ENCODE peak calls at places on chromosome 9, in ten cellular contexts. One of them, this sample, is unnamed.

GRCh38 chr9:126583134-126583760 is 30.5 kb upstream of the LMX1B start:
- DNase-seq in mucosa of descending colon: no peak
- DNase-seq in choroid plexus epithelial cell: no peak
- DNase-seq in foreskin fibroblast: no peak
- DNase-seq in mesothelial cell of epicardium: no peak
- DNase-seq in A549: no peak
- DNase-seq in stomach: no peak
- DNase-seq in endothelial cell: no peak
- DNase-seq in cardiac muscle cell: no peak
- DNase-seq in brain microvascular endothelial cell: no peak
- DNase-seq in this sample: no peak

GRCh38 chr9:87148391-87149237 is 201.3 kb upstream of the GAS1 start:
- DNase-seq in cardiac muscle cell: peak; percentile 49
- DNase-seq in mucosa of descending colon: peak; percentile 61
- DNase-seq in stomach: peak; percentile 74
- DNase-seq in endothelial cell: peak; percentile 74
- DNase-seq in A549: no peak
- DNase-seq in brain microvascular endothelial cell: peak; percentile 67
- DNase-seq in mesothelial cell of epicardium: peak; percentile 64
- DNase-seq in choroid plexus epithelial cell: peak; percentile 77
- DNase-seq in foreskin fibroblast: peak; percentile 70
- DNase-seq in this sample: peak; percentile 83

GRCh38 chr9:133708123-133708769 is 29.9 kb downstream of the SARDH start:
- DNase-seq in foreskin fibroblast: no peak
- DNase-seq in A549: no peak
- DNase-seq in cardiac muscle cell: no peak
- DNase-seq in brain microvascular endothelial cell: no peak
- DNase-seq in mesothelial cell of epicardium: peak; percentile 14
- DNase-seq in endothelial cell: no peak
- DNase-seq in mucosa of descending colon: peak; percentile 11
- DNase-seq in stomach: no peak
- DNase-seq in choroid plexus epithelial cell: no peak
- DNase-seq in this sample: peak; percentile 14

GRCh38 chr9:92890761-92891160 is 12.9 kb upstream of the ZNF484 start:
- DNase-seq in choroid plexus epithelial cell: no peak
- DNase-seq in A549: no peak
- DNase-seq in cardiac muscle cell: no peak
- DNase-seq in foreskin fibroblast: no peak
- DNase-seq in stomach: no peak
- DNase-seq in mesothelial cell of epicardium: no peak
- DNase-seq in endothelial cell: no peak
- DNase-seq in mucosa of descending colon: no peak
- DNase-seq in brain microvascular endothelial cell: no peak
- DNase-seq in this sample: no peak

GRCh38 chr9:76856016-76856415 is 49.9 kb downstream of the PRUNE2 start:
- DNase-seq in stomach: no peak
- DNase-seq in mucosa of descending colon: no peak
- DNase-seq in choroid plexus epithelial cell: no peak
- DNase-seq in endothelial cell: no peak
- DNase-seq in mesothelial cell of epicardium: no peak
- DNase-seq in cardiac muscle cell: no peak
- DNase-seq in foreskin fibroblast: no peak
- DNase-seq in brain microvascular endothelial cell: no peak
- DNase-seq in A549: no peak
- DNase-seq in this sample: no peak

GRCh38 chr9:88710449-88710848 is 175.5 kb downstream of the NXNL2 start:
- DNase-seq in choroid plexus epithelial cell: peak; percentile 26
- DNase-seq in mesothelial cell of epicardium: no peak
- DNase-seq in mucosa of descending colon: no peak
- DNase-seq in stomach: no peak
- DNase-seq in endothelial cell: no peak
- DNase-seq in brain microvascular endothelial cell: no peak
- DNase-seq in A549: no peak
- DNase-seq in foreskin fibroblast: peak; percentile 10
- DNase-seq in cardiac muscle cell: no peak
- DNase-seq in this sample: no peak

GRCh38 chr9:114207034-114207815 is 51.9 kb downstream of the COL27A1 start:
- DNase-seq in cardiac muscle cell: peak; percentile 79
- DNase-seq in foreskin fibroblast: peak; percentile 71
- DNase-seq in choroid plexus epithelial cell: no peak
- DNase-seq in mucosa of descending colon: peak; percentile 45
- DNase-seq in A549: no peak
- DNase-seq in endothelial cell: no peak
- DNase-seq in mesothelial cell of epicardium: peak; percentile 42
- DNase-seq in brain microvascular endothelial cell: peak; percentile 32
- DNase-seq in stomach: no peak
- DNase-seq in this sample: no peak

GRCh38 chr9:99020786-99021436 is 77.2 kb downstream of the COL15A1 start:
- DNase-seq in choroid plexus epithelial cell: peak; percentile 63
- DNase-seq in mucosa of descending colon: no peak
- DNase-seq in cardiac muscle cell: no peak
- DNase-seq in stomach: no peak
- DNase-seq in endothelial cell: no peak
- DNase-seq in mesothelial cell of epicardium: no peak
- DNase-seq in brain microvascular endothelial cell: no peak
- DNase-seq in A549: no peak
- DNase-seq in foreskin fibroblast: no peak
- DNase-seq in this sample: no peak

GRCh38 chr9:14433841-14434511 is 120.0 kb upstream of the NFIB start:
- DNase-seq in A549: peak; percentile 15
- DNase-seq in mesothelial cell of epicardium: no peak
- DNase-seq in endothelial cell: no peak
- DNase-seq in cardiac muscle cell: no peak
- DNase-seq in stomach: no peak
- DNase-seq in choroid plexus epithelial cell: peak; percentile 86
- DNase-seq in brain microvascular endothelial cell: peak; percentile 73
- DNase-seq in mucosa of descending colon: no peak
- DNase-seq in foreskin fibroblast: peak; percentile 36
- DNase-seq in this sample: no peak

GRCh38 chr9:21395778-21396717 is 10.8 kb upstream of the IFNA2 start:
- DNase-seq in endothelial cell: peak; percentile 73
- DNase-seq in mucosa of descending colon: peak; percentile 53
- DNase-seq in brain microvascular endothelial cell: no peak
- DNase-seq in choroid plexus epithelial cell: peak; percentile 34
- DNase-seq in mesothelial cell of epicardium: peak; percentile 51
- DNase-seq in stomach: peak; percentile 51
- DNase-seq in A549: no peak
- DNase-seq in cardiac muscle cell: peak; percentile 81
- DNase-seq in foreskin fibroblast: no peak
- DNase-seq in this sample: peak; percentile 87

GRCh38 chr9:134695144-134695543 is 53.5 kb downstream of the COL5A1 start:
- DNase-seq in mucosa of descending colon: peak; percentile 16
- DNase-seq in cardiac muscle cell: no peak
- DNase-seq in choroid plexus epithelial cell: no peak
- DNase-seq in mesothelial cell of epicardium: no peak
- DNase-seq in stomach: no peak
- DNase-seq in endothelial cell: no peak
- DNase-seq in brain microvascular endothelial cell: no peak
- DNase-seq in A549: no peak
- DNase-seq in foreskin fibroblast: no peak
- DNase-seq in this sample: peak; percentile 11

GRCh38 chr9:129317179-129318011 is 139.3 kb upstream of the IER5L start:
- DNase-seq in choroid plexus epithelial cell: peak; percentile 75
- DNase-seq in mucosa of descending colon: peak; percentile 51
- DNase-seq in mesothelial cell of epicardium: no peak
- DNase-seq in stomach: no peak
- DNase-seq in brain microvascular endothelial cell: peak; percentile 51
- DNase-seq in A549: no peak
- DNase-seq in endothelial cell: no peak
- DNase-seq in cardiac muscle cell: peak; percentile 61
- DNase-seq in foreskin fibroblast: no peak
- DNase-seq in this sample: peak; percentile 57

GRCh38 chr9:110076894-110077725 is 130.8 kb downstream of the C9orf152 start:
- DNase-seq in brain microvascular endothelial cell: peak; percentile 78
- DNase-seq in foreskin fibroblast: peak; percentile 51
- DNase-seq in stomach: no peak
- DNase-seq in choroid plexus epithelial cell: peak; percentile 79
- DNase-seq in cardiac muscle cell: no peak
- DNase-seq in mesothelial cell of epicardium: no peak
- DNase-seq in mucosa of descending colon: no peak
- DNase-seq in A549: no peak
- DNase-seq in endothelial cell: no peak
- DNase-seq in this sample: no peak

GRCh38 chr9:105385372-105385985 is 62.4 kb upstream of the FSD1L start:
- DNase-seq in endothelial cell: no peak
- DNase-seq in mucosa of descending colon: no peak
- DNase-seq in A549: no peak
- DNase-seq in foreskin fibroblast: no peak
- DNase-seq in cardiac muscle cell: no peak
- DNase-seq in choroid plexus epithelial cell: peak; percentile 27
- DNase-seq in mesothelial cell of epicardium: no peak
- DNase-seq in stomach: no peak
- DNase-seq in brain microvascular endothelial cell: no peak
- DNase-seq in this sample: no peak

GRCh38 chr9:74304598-74304997 is 192.5 kb upstream of the RORB start:
- DNase-seq in stomach: no peak
- DNase-seq in endothelial cell: no peak
- DNase-seq in choroid plexus epithelial cell: no peak
- DNase-seq in mucosa of descending colon: no peak
- DNase-seq in A549: no peak
- DNase-seq in foreskin fibroblast: no peak
- DNase-seq in cardiac muscle cell: no peak
- DNase-seq in mesothelial cell of epicardium: no peak
- DNase-seq in brain microvascular endothelial cell: no peak
- DNase-seq in this sample: no peak

GRCh38 chr9:74303945-74304344 is 193.2 kb upstream of the RORB start:
- DNase-seq in foreskin fibroblast: no peak
- DNase-seq in stomach: no peak
- DNase-seq in choroid plexus epithelial cell: no peak
- DNase-seq in mucosa of descending colon: no peak
- DNase-seq in cardiac muscle cell: peak; percentile 92
- DNase-seq in mesothelial cell of epicardium: no peak
- DNase-seq in brain microvascular endothelial cell: no peak
- DNase-seq in endothelial cell: no peak
- DNase-seq in A549: no peak
- DNase-seq in this sample: no peak

GRCh38 chr9:74309654-74310053 is 187.5 kb upstream of the RORB start:
- DNase-seq in mesothelial cell of epicardium: no peak
- DNase-seq in mucosa of descending colon: no peak
- DNase-seq in choroid plexus epithelial cell: no peak
- DNase-seq in A549: no peak
- DNase-seq in cardiac muscle cell: no peak
- DNase-seq in endothelial cell: no peak
- DNase-seq in brain microvascular endothelial cell: no peak
- DNase-seq in foreskin fibroblast: no peak
- DNase-seq in stomach: no peak
- DNase-seq in this sample: no peak
- TF ChIP-seq CTCF in mesothelial cell of epicardium: no peak
- TF ChIP-seq CTCF in mucosa of descending colon: no peak
- TF ChIP-seq CTCF in choroid plexus epithelial cell: no peak
- TF ChIP-seq CTCF in A549: no peak
- TF ChIP-seq CTCF in cardiac muscle cell: no peak
- TF ChIP-seq CTCF in endothelial cell: no peak
- TF ChIP-seq CTCF in brain microvascular endothelial cell: no peak
- TF ChIP-seq CTCF in foreskin fibroblast: no peak
- TF ChIP-seq CTCF in stomach: no peak
- TF ChIP-seq CTCF in this sample: no peak

DNA sequence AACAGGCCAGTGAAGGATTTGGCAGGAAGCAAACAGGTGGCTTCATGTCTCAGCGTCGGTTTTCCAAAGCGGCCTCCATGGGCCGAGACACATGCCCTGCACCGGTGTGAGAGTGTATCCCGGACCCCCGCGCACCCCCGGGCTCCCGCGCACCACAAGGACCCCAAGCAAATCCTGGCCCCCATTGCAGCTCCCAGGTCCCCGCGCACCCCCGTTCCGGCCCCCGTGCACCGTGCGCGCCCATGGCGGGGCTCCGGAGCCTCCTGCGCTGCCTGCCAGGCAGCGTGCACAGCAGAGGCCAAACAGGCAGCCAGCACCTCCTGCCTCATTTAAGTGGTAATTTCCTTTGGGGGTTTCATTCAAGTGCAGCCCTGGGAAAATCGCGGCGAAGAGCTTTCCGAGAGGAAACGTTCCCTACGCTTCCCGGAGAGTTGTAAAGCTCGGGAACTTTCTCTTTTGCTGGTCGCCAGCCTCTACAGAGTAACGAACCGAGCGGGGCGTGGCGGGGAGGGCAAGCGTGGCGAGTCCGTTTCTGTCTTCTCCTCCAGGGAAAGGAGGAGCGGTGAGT is 145.5 kb upstream of the SLC24A2 start:
- DNase-seq in mucosa of descending colon: peak; percentile 26
- DNase-seq in A549: no peak
- DNase-seq in choroid plexus epithelial cell: peak; percentile 43
- DNase-seq in stomach: peak; percentile 32
- DNase-seq in foreskin fibroblast: peak; percentile 18
- DNase-seq in endothelial cell: peak; percentile 46
- DNase-seq in brain microvascular endothelial cell: peak; percentile 30
- DNase-seq in cardiac muscle cell: no peak
- DNase-seq in mesothelial cell of epicardium: no peak
- DNase-seq in this sample: peak; percentile 42
- TF ChIP-seq CTCF in mucosa of descending colon: no peak
- TF ChIP-seq CTCF in A549: no peak
- TF ChIP-seq CTCF in choroid plexus epithelial cell: peak; percentile 26
- TF ChIP-seq CTCF in stomach: no peak
- TF ChIP-seq CTCF in foreskin fibroblast: no peak
- TF ChIP-seq CTCF in endothelial cell: no peak
- TF ChIP-seq CTCF in brain microvascular endothelial cell: peak; percentile 20
- TF ChIP-seq CTCF in cardiac muscle cell: peak; percentile 14
- TF ChIP-seq CTCF in mesothelial cell of epicardium: no peak
- TF ChIP-seq CTCF in this sample: no peak

DNA sequence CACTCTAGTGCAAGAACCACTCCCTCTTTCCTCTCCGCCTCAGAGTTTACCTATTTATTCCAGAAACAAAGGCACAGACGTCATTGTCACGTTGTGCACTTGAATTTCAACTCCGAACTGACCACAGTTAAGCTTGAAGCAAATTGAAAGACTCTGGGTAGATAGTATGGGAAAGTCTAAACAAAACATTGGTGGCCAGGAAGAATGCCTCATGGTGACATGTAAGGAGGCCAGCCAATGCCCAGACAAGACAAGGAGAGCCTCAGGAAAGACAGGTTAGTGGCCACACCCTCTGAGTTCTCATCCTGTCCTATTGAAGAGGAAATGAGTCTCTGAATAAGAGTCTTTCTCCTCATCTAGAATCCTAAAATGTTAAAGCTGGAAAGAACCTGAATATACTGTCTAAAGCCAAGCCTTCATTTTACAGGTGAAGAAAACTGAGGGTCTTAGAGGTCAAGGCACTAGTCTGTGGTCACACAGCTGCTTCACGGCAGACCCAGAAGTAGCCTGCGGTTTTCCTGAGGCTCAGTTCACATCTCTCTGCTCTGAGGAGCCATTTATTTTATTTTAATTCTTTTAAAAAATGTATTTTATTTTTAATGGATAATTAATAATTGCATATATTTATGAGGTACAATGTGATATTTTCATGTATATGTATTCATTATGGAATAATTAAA is 30.2 kb downstream of the ZFAND5 start:
- DNase-seq in mesothelial cell of epicardium: no peak
- DNase-seq in stomach: no peak
- DNase-seq in mucosa of descending colon: no peak
- DNase-seq in cardiac muscle cell: no peak
- DNase-seq in A549: no peak
- DNase-seq in brain microvascular endothelial cell: no peak
- DNase-seq in endothelial cell: no peak
- DNase-seq in foreskin fibroblast: no peak
- DNase-seq in choroid plexus epithelial cell: no peak
- DNase-seq in this sample: no peak
- TF ChIP-seq CTCF in mesothelial cell of epicardium: no peak
- TF ChIP-seq CTCF in stomach: no peak
- TF ChIP-seq CTCF in mucosa of descending colon: no peak
- TF ChIP-seq CTCF in cardiac muscle cell: no peak
- TF ChIP-seq CTCF in A549: no peak
- TF ChIP-seq CTCF in brain microvascular endothelial cell: no peak
- TF ChIP-seq CTCF in endothelial cell: no peak
- TF ChIP-seq CTCF in foreskin fibroblast: no peak
- TF ChIP-seq CTCF in choroid plexus epithelial cell: no peak
- TF ChIP-seq CTCF in this sample: no peak

GRCh38 chr9:78115073-78115472 is 83.5 kb upstream of the GNAQ start:
- DNase-seq in foreskin fibroblast: no peak
- DNase-seq in mesothelial cell of epicardium: no peak
- DNase-seq in cardiac muscle cell: peak; percentile 9
- DNase-seq in brain microvascular endothelial cell: no peak
- DNase-seq in stomach: no peak
- DNase-seq in endothelial cell: peak; percentile 10
- DNase-seq in mucosa of descending colon: no peak
- DNase-seq in choroid plexus epithelial cell: no peak
- DNase-seq in A549: no peak
- DNase-seq in this sample: no peak
- TF ChIP-seq CTCF in foreskin fibroblast: peak; percentile 12
- TF ChIP-seq CTCF in mesothelial cell of epicardium: peak; percentile 28
- TF ChIP-seq CTCF in cardiac muscle cell: peak; percentile 37
- TF ChIP-seq CTCF in brain microvascular endothelial cell: peak; percentile 52
- TF ChIP-seq CTCF in stomach: no peak
- TF ChIP-seq CTCF in endothelial cell: peak; percentile 73
- TF ChIP-seq CTCF in mucosa of descending colon: no peak
- TF ChIP-seq CTCF in choroid plexus epithelial cell: peak; percentile 35
- TF ChIP-seq CTCF in A549: peak; percentile 26
- TF ChIP-seq CTCF in this sample: peak; percentile 69